ENCODE peak calls at places on chromosomes 16 and 17, in six cellular contexts. P, A, D, R, J and E are unnamed samples.

GRCh38 chr16:85086347-85087291 is 25.7 kb downstream of the CIBAR2 start:
- DNase-seq in D (peak), A (no peak), J (peak), R (peak), P (peak), E (no peak)

GRCh38 chr17:31580331-31581021 is 189.0 kb downstream of the RAB11FIP4 start:
- DNase-seq in J (peak), P (no peak), A (peak), D (peak), R (no peak), E (no peak)

GRCh38 chr16:53768593-53768992 is 64.6 kb downstream of the FTO start:
- DNase-seq in R (no peak), P (no peak), D (peak), A (no peak), J (peak), E (no peak)

GRCh38 chr17:55750750-55751641 is at the start of gene PCTP:
- DNase-seq in D (peak), R (peak), P (peak), J (peak), A (peak), E (peak)

GRCh38 chr17:28372203-28372944 is 880 bp downstream of the SARM1 start:
- DNase-seq in D (peak), R (peak), J (peak), A (no peak), P (no peak), E (no peak)

GRCh38 chr16:48361012-48361411 is 24.2 kb downstream of the SIAH1 start:
- DNase-seq in A (no peak), R (no peak), P (no peak), J (no peak), D (no peak), E (no peak)

GRCh38 chr17:42409467-42410351 is 13.3 kb downstream of the CAVIN1 start:
- DNase-seq in J (peak), D (peak), A (peak), P (no peak), R (no peak), E (no peak)

GRCh38 chr17:17710728-17711541 is 29.7 kb downstream of the RAI1 start:
- DNase-seq in R (peak), D (peak), A (no peak), J (peak), P (no peak), E (no peak)

GRCh38 chr16:88880226-88881051 is 14.0 kb upstream of the PABPN1L start:
- DNase-seq in P (no peak), A (no peak), R (no peak), D (no peak), J (no peak), E (no peak)

GRCh38 chr16:66115373-66115772 is 251.1 kb upstream of the CDH5 start:
- DNase-seq in D (no peak), R (no peak), P (no peak), A (no peak), J (no peak), E (no peak)

GRCh38 chr17:19460695-19461094 is 49.7 kb downstream of the RNF112 start:
- DNase-seq in J (no peak), D (no peak), R (peak), P (no peak), A (no peak), E (no peak)

GRCh38 chr17:19464033-19465026 is 53.3 kb downstream of the RNF112 start:
- DNase-seq in A (no peak), J (no peak), D (peak), R (peak), P (no peak), E (no peak)

GRCh38 chr17:19457830-19458271 is 46.8 kb downstream of the RNF112 start:
- DNase-seq in P (no peak), R (peak), A (no peak), J (no peak), D (no peak), E (no peak)

GRCh38 chr17:19461139-19461538 is 50.1 kb downstream of the RNF112 start:
- DNase-seq in A (no peak), P (no peak), J (no peak), D (no peak), R (peak), E (no peak)

DNA sequence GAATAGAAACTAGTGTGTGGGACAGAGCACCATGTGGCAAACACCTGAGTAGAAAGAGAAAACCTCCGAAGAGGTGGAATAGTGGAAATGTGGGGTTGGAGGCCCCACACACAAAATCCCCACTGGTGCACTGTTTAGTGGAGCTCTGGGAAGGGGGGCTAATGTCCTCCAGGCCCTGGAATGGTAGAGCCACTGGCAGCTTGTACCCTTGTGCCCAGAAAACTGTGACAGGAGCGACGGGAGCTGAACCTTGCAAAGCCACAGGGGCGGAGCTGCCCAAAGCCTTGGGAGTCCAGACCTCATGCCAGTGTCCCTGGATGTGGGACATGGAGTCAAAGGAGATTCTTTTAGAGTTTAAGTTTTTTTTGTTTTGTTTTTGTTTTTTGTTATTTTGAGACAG is 50.6 kb downstream of the RNF112 start:
- DNase-seq in P (no peak), D (no peak), J (no peak), A (no peak), R (peak), E (no peak)
- H2BK5ac ChIP-seq in P (peak), D (no peak), J (no peak), A (no peak), R (no peak), E (no peak)

GRCh38 chr17:9929873-9930272 is 24.8 kb upstream of the RCVRN start:
- DNase-seq in P (no peak), R (no peak), J (no peak), A (no peak), D (no peak), E (no peak)

GRCh38 chr17:9928601-9929341 is 23.7 kb upstream of the RCVRN start:
- DNase-seq in J (peak), D (peak), P (peak), R (peak), A (peak), E (peak)

GRCh38 chr17:9932481-9932880 is 27.4 kb upstream of the RCVRN start:
- DNase-seq in D (peak), P (no peak), J (peak), A (no peak), R (no peak), E (no peak)

GRCh38 chr17:9934354-9934753 is 29.3 kb upstream of the RCVRN start:
- DNase-seq in J (no peak), P (no peak), R (no peak), D (no peak), A (peak), E (no peak)

DNA sequence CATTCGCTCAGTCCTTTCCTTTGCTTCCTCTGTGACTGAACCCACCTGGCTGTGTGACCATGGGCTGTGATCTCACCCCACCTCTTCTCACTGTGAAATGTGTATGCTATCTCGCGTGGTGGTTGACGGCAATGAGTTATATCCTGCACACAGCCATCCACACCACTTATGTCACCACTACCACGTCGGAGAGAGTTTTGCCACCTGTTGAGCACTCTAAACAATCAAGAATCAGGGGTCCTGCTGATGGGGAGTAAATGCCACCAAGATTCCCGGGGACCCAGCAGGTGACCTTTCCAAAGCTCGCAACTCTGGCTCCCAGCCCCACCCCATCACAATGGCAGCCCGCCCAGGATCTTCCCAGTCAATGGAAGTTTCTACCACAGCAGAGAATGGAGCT is 26.1 kb upstream of the RCVRN start:
- DNase-seq in R (no peak), A (no peak), D (no peak), P (no peak), J (no peak), E (no peak)
- H2AFZ ChIP-seq in R (no peak), A (no peak), D (no peak), P (no peak), J (no peak), E (no peak)

DNA sequence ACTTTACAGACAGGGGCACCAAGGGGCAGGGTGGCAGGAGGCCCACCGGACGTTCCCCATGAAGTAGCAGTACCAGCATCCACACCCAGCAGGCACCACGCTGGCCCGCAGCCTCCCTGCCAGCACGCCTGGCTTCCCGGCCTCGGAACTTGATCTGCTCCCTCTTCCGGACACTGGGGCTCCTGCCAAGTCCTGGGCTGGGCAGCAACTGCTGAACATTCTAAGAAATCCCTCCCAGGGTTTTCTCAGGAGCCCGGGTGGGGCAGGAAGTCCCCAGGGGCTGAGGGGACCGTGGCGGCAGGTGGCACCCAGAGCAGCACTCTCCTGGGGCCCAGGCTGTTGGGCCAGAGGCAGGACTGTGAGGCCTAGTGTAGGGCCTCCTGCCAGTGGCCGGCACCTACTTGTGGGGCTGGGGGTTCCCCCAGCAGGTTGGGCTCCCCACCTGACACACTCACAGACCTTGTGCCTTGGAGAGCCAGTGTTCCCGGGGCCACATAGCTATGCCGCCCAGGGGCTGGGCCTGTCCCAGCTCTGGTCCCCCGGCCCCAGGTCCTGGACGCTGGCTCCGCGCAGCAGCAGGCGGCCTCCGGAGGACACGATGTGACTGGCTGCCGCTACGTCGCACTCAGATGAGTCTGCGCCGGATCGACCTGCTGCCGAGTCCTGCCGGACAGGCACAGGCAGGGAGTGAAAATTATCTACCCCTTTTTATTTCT is 86.2 kb upstream of the CBX4 start:
- DNase-seq in A (no peak), D (peak), J (no peak), P (no peak), R (no peak), E (no peak)
- H2BK5ac ChIP-seq in A (no peak), D (no peak), J (no peak), P (no peak), R (no peak), E (no peak)

GRCh38 chr16:86300746-86301480 is 209.4 kb upstream of the FOXF1 start:
- DNase-seq in D (peak), P (no peak), J (peak), A (no peak), R (no peak), E (no peak)
- H2AFZ ChIP-seq in D (peak), P (peak), J (peak), A (peak), R (no peak), E (peak)

DNA sequence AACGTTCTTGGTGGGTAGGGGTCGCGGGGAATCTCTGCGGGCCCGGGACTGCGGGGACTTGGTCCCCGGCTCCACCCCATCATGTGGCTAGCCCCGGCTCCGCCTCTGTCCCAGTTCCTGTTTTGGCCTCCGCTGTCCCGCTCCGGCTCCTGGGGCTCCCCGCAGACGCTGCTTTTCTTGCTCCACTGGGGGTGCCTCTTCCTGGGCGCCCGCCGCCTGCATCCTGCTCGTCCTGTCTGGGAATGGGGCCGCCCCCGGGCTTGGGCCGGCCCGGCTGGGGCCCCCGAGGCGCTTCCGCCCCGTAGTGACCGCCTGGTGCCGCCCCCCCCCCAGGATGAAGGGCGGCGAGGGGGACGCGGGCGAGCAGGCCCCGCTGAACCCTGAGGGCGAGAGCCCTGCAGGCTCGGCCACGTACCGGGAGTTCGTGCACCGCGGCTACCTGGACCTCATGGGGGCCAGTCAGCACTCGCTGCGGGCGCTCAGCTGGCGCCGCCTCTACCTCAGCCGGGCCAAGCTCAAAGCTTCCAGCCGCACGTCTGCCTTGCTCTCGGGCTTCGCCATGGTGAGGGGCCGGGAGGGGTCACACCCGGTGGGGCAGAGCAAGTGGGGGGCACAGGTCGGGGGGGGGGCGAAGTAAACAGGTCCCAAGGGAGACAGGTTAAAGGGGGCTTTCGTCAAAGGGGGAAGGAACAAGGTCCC is at the start of gene ORAI3:
- DNase-seq in D (peak), P (no peak), A (peak), R (peak), J (peak), E (peak)
- H2BK5ac ChIP-seq in D (peak), P (peak), A (peak), R (no peak), J (peak), E (peak)

GRCh38 chr16:27286446-27286845 is 17.9 kb upstream of the NSMCE1 start:
- DNase-seq in D (peak), J (peak), R (no peak), P (no peak), A (no peak), E (no peak)
- H2AFZ ChIP-seq in D (peak), J (no peak), R (no peak), P (no peak), A (no peak), E (peak)

GRCh38 chr17:7859028-7859427 is 1.2 kb downstream of the CYB5D1 start:
- DNase-seq in D (no peak), J (no peak), R (no peak), P (no peak), A (no peak), E (no peak)

GRCh38 chr17:7856840-7857723 is at the start of gene NAA38:
- DNase-seq in P (peak), D (peak), A (peak), J (peak), R (peak), E (peak)

GRCh38 chr17:7857724-7858486 is at the start of gene CYB5D1:
- DNase-seq in J (peak), D (peak), P (no peak), R (peak), A (peak), E (peak)

GRCh38 chr17:7856081-7856791 is 1.1 kb downstream of the NAA38 start:
- DNase-seq in R (peak), A (no peak), D (no peak), J (no peak), P (no peak), E (peak)

GRCh38 chr17:7858487-7858832 is 657 bp downstream of the CYB5D1 start:
- DNase-seq in R (peak), J (peak), D (peak), P (no peak), A (no peak), E (peak)
- H2BK5ac ChIP-seq in R (no peak), J (no peak), D (peak), P (peak), A (no peak), E (no peak)